ENCODE peak calls at places on chromosome 22, in ten cellular contexts. G is lower lobe of right lung, W is Panc1, M is RWPE2, N is psoas muscle, I is fibroblast of lung, E is hepatocyte, R is heart right ventricle, B is AG04450, Q is WERI-Rb-1. O is an unnamed sample. For H3K27me3, the result is how much of the 10 kb centered on the place peaks cover.

GRCh38 chr22:48492371-48493320 is 1335.0 kb downstream of the BRD1 start:
- DNase-seq in B (peak), W (peak), N (peak), I (peak), M (no peak), G (peak), Q (peak), R (peak), E (peak), O (peak)

GRCh38 chr22:42317691-42318547 is 47.5 kb upstream of the TCF20 start:
- DNase-seq in Q (no peak), I (no peak), G (peak), W (no peak), R (no peak), B (no peak), N (no peak), M (no peak), E (no peak), O (no peak)

GRCh38 chr22:24432059-24432853 is 4.9 kb downstream of the ADORA2A start:
- DNase-seq in B (no peak), E (peak), M (no peak), N (no peak), I (peak), G (no peak), R (peak), W (no peak), Q (no peak), O (no peak)

GRCh38 chr22:47837703-47838102 is 1075.3 kb downstream of the TBC1D22A start:
- DNase-seq in E (peak), G (no peak), R (no peak), I (peak), N (no peak), Q (peak), M (no peak), W (no peak), B (no peak), O (no peak)

GRCh38 chr22:35986085-35986484 is 42.5 kb downstream of the RBFOX2 start:
- DNase-seq in N (no peak), Q (no peak), E (no peak), I (no peak), M (no peak), G (no peak), B (no peak), W (no peak), R (no peak), O (no peak)

GRCh38 chr22:49848690-49849160 is 4.9 kb upstream of the ZBED4 start:
- DNase-seq in R (no peak), W (no peak), I (no peak), E (no peak), N (no peak), M (no peak), G (no peak), B (no peak), Q (no peak), O (no peak)

GRCh38 chr22:36386900-36387663 is 685 bp downstream of the MYH9 start:
- DNase-seq in I (no peak), Q (peak), N (peak), W (no peak), M (no peak), R (peak), E (peak), B (no peak), G (peak), O (peak)

GRCh38 chr22:47395481-47395880 is 633.0 kb downstream of the TBC1D22A start:
- DNase-seq in B (no peak), E (no peak), W (peak), G (no peak), N (no peak), M (no peak), I (peak), R (no peak), Q (no peak), O (no peak)

GRCh38 chr22:50699754-50700386 is 27.2 kb downstream of the SHANK3 start:
- DNase-seq in I (no peak), B (no peak), W (no peak), R (no peak), Q (peak), M (peak), N (no peak), G (peak), E (peak), O (no peak)

GRCh38 chr22:41688365-41689211 is at the start of gene SNU13:
- DNase-seq in B (peak), G (peak), Q (peak), M (peak), W (peak), I (peak), N (peak), E (peak), R (peak), O (peak)

GRCh38 chr22:50200333-50201190 is at the start of gene SELENOO:
- DNase-seq in W (no peak), B (peak), Q (peak), I (peak), M (peak), R (peak), N (peak), G (peak), E (peak), O (peak)

GRCh38 chr22:37316875-37317371 is 34.6 kb downstream of the CYTH4 start:
- DNase-seq in N (peak), I (peak), W (peak), R (peak), G (peak), B (peak), M (no peak), Q (peak), E (peak), O (peak)

GRCh38 chr22:48299124-48299523 is 1528.5 kb downstream of the BRD1 start:
- DNase-seq in G (no peak), R (no peak), W (no peak), Q (no peak), E (no peak), N (no peak), B (no peak), I (no peak), M (no peak), O (no peak)

GRCh38 chr22:49811014-49811791 is 16.5 kb downstream of the BRD1 start:
- DNase-seq in R (no peak), G (peak), E (no peak), W (no peak), M (no peak), Q (no peak), I (no peak), N (no peak), B (no peak), O (no peak)

GRCh38 chr22:49740242-49740641 is 87.4 kb downstream of the BRD1 start:
- DNase-seq in B (no peak), I (no peak), N (no peak), E (no peak), M (no peak), Q (no peak), G (no peak), R (no peak), W (no peak), O (no peak)

GRCh38 chr22:44047891-44048301 is 23.8 kb downstream of the PARVB start:
- DNase-seq in M (no peak), B (no peak), G (no peak), N (no peak), R (no peak), I (no peak), W (no peak), E (no peak), Q (no peak), O (peak)

GRCh38 chr22:50014655-50015401 is 2.3 kb upstream of the IL17REL start:
- DNase-seq in W (no peak), B (no peak), E (peak), M (no peak), G (peak), Q (peak), R (no peak), N (no peak), I (no peak), O (no peak)

GRCh38 chr22:43275545-43275981 is 67.6 kb downstream of the SCUBE1 start:
- DNase-seq in N (no peak), W (no peak), B (no peak), E (peak), R (no peak), G (no peak), I (no peak), Q (no peak), M (no peak), O (no peak)

GRCh38 chr22:37604875-37605274 is 3.8 kb upstream of the GGA1 start:
- DNase-seq in M (no peak), I (no peak), W (no peak), Q (no peak), G (no peak), E (no peak), B (no peak), R (no peak), N (no peak), O (no peak)

GRCh38 chr22:50699001-50699753 is 26.6 kb downstream of the SHANK3 start:
- DNase-seq in I (no peak), R (no peak), Q (no peak), B (no peak), E (no peak), W (no peak), M (peak), N (no peak), G (peak), O (no peak)

GRCh38 chr22:24758164-24758799 is 16.2 kb downstream of the PIWIL3 start:
- DNase-seq in M (no peak), R (peak), E (peak), I (peak), G (no peak), W (no peak), N (peak), Q (peak), B (peak), O (no peak)

GRCh38 chr22:37484115-37485005 is 1.8 kb downstream of the MFNG start:
- DNase-seq in N (peak), B (no peak), W (no peak), R (peak), M (no peak), I (no peak), E (no peak), G (peak), Q (peak), O (peak)

GRCh38 chr22:38982008-38982927 is at the start of gene APOBEC3B:
- DNase-seq in B (peak), R (peak), E (peak), W (peak), N (peak), M (peak), I (peak), Q (no peak), G (peak), O (peak)

GRCh38 chr22:37253164-37253660 is 9.1 kb upstream of the RAC2 start:
- DNase-seq in M (no peak), B (no peak), E (no peak), W (no peak), N (no peak), I (no peak), R (no peak), G (no peak), Q (peak), O (no peak)

GRCh38 chr22:33922268-33922667 is 2.0 kb upstream of the LARGE1 start:
- DNase-seq in B (no peak), I (peak), M (no peak), E (peak), W (no peak), N (peak), Q (peak), G (no peak), R (peak), O (no peak)

GRCh38 chr22:30064172-30064571 is 16.1 kb upstream of the HORMAD2 start:
- DNase-seq in I (no peak), N (no peak), R (no peak), Q (no peak), G (no peak), W (no peak), B (no peak), E (no peak), M (no peak), O (no peak)

GRCh38 chr22:46086577-46087335 is 63.6 kb upstream of the PPARA start:
- DNase-seq in Q (no peak), B (no peak), M (peak), G (peak), E (no peak), W (no peak), I (no peak), N (peak), R (no peak), O (no peak)

GRCh38 chr22:46089426-46090041 is 60.8 kb upstream of the PPARA start:
- DNase-seq in W (no peak), M (peak), R (no peak), B (no peak), N (peak), E (no peak), G (peak), Q (no peak), I (no peak), O (no peak)

GRCh38 chr22:46087336-46087690 is 63.0 kb upstream of the PPARA start:
- DNase-seq in M (no peak), G (no peak), N (no peak), I (no peak), W (no peak), B (no peak), Q (no peak), R (no peak), E (no peak), O (no peak)

GRCh38 chr22:46088541-46089311 is 61.6 kb upstream of the PPARA start:
- DNase-seq in B (no peak), I (peak), G (peak), E (no peak), W (no peak), Q (no peak), M (no peak), N (peak), R (peak), O (no peak)

GRCh38 chr22:46087816-46088277 is 62.5 kb upstream of the PPARA start:
- DNase-seq in R (peak), Q (peak), G (peak), B (peak), W (no peak), M (peak), E (peak), N (peak), I (peak), O (no peak)
- H3K4me3 ChIP-seq in R (peak), Q (no peak), G (peak), B (peak), W (peak), M (peak), E (no peak), N (peak), I (peak), O (no peak)

GRCh38 chr22:19728836-19729235 is 5.5 kb downstream of the GP1BB start:
- DNase-seq in R (no peak), N (no peak), Q (no peak), B (no peak), W (no peak), G (no peak), I (no peak), M (no peak), E (no peak), O (no peak)

GRCh38 chr22:19724927-19725661 is 1.8 kb downstream of the GP1BB start:
- DNase-seq in E (no peak), I (no peak), B (no peak), Q (no peak), W (no peak), M (no peak), G (no peak), N (no peak), R (no peak), O (no peak)

GRCh38 chr22:19729507-19729906 is 6.2 kb downstream of the GP1BB start:
- DNase-seq in R (no peak), W (no peak), B (no peak), E (no peak), Q (no peak), N (no peak), M (no peak), G (no peak), I (no peak), O (no peak)

GRCh38 chr22:19728271-19728670 is 4.9 kb downstream of the GP1BB start:
- DNase-seq in R (no peak), B (no peak), E (no peak), I (no peak), Q (no peak), N (no peak), W (no peak), M (no peak), G (no peak), O (no peak)

GRCh38 chr22:19727310-19728150 is 4.2 kb downstream of the GP1BB start:
- DNase-seq in R (no peak), B (no peak), I (no peak), E (no peak), G (no peak), N (no peak), Q (no peak), M (no peak), W (no peak), O (no peak)
- H3K27me3 ChIP-seq in R (under half), B (under half), I (under half), E (under half), G (under half), N (under half), Q (under half), M (under half), W (under half), O (under half)

GRCh38 chr22:28440517-28441366 is 238.9 kb downstream of the TTC28 start:
- DNase-seq in E (no peak), M (no peak), W (no peak), Q (no peak), B (no peak), I (peak), R (no peak), G (no peak), N (no peak), O (no peak)
- H3K4me3 ChIP-seq in E (no peak), M (no peak), W (no peak), Q (no peak), B (peak), I (peak), R (peak), G (peak), N (peak), O (no peak)

GRCh38 chr22:25875461-25875860 is 133.5 kb downstream of the MYO18B start:
- DNase-seq in M (no peak), N (no peak), R (no peak), Q (no peak), G (no peak), E (no peak), B (no peak), W (no peak), I (no peak), O (no peak)
- H3K27me3 ChIP-seq in M (under half), N (under half), R (under half), Q (under half), G (under half), E (under half), B (under half), W (under half), I (under half), O (under half)

GRCh38 chr22:27116295-27116694 is 458.9 kb downstream of the MIAT start:
- DNase-seq in Q (no peak), M (no peak), N (no peak), R (no peak), E (no peak), G (no peak), W (no peak), B (no peak), I (no peak), O (no peak)
- H3K4me3 ChIP-seq in Q (no peak), M (no peak), N (no peak), R (no peak), E (no peak), G (no peak), W (no peak), B (no peak), I (no peak), O (no peak)

DNA sequence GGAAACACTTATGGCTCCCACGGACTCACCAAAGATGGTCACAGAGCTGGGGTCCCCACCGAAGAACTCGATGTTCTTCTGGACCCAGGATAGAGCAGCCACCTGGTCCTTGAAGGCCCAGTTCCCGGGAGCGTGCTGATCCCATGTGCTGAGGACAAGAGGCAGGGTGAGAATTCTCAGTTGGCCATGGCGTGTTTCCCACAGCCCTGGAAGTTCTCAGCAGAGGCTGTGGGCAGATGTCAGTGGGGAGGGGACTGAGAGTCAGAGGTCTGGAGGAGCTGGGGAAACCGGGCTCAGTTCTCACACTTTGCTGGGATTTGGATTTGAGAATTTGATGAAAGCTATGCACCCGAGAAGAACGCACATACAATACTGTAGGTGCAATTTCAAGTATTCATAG is 193.3 kb downstream of the BCR start:
- DNase-seq in G (no peak), I (no peak), E (no peak), M (no peak), W (no peak), N (no peak), B (no peak), Q (no peak), R (no peak), O (no peak)
- H3K27me3 ChIP-seq in G (under half), I (under half), E (under half), M (under half), W (under half), N (under half), B (under half), Q (under half), R (under half), O (under half)

GRCh38 chr22:40531951-40532900 is 104.3 kb downstream of the MRTFA start:
- DNase-seq in B (no peak), R (no peak), N (no peak), Q (no peak), M (no peak), E (no peak), G (no peak), I (no peak), W (no peak), O (no peak)
- H3K4me3 ChIP-seq in B (peak), R (peak), N (peak), Q (no peak), M (no peak), E (no peak), G (peak), I (no peak), W (peak), O (peak)

DNA sequence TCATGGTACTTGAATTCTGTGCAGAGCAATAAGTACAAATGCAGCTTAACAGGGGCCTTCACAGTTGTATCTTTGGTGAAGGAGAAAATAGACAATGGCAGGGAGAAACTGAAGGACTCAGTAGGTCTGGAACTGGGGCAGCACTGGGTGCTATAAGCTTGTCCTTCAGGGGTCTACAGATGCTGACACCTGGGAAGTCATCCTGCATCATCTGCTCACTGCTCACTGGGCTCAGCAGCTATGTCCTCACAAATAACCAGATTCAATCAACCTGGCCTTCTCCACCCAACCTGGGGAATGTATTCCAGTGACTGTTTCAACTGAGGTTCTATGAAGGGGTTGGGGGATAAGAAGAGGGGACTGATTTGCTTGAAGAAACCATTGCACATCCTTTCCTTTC is 117.0 kb downstream of the ZNF280B start:
- DNase-seq in N (no peak), M (no peak), E (no peak), I (no peak), G (no peak), B (no peak), R (no peak), W (no peak), Q (no peak), O (no peak)
- H3K27me3 ChIP-seq in N (under half), M (under half), E (under half), I (under half), G (under half), B (under half), R (under half), W (under half), Q (under half), O (under half)

GRCh38 chr22:28442951-28443876 is 236.4 kb downstream of the TTC28 start:
- DNase-seq in B (no peak), R (peak), G (peak), I (peak), Q (peak), N (peak), E (peak), W (no peak), M (peak), O (no peak)
- H3K4me3 ChIP-seq in B (peak), R (peak), G (peak), I (peak), Q (no peak), N (peak), E (peak), W (peak), M (peak), O (no peak)

GRCh38 chr22:45877651-45878050 is 99.3 kb downstream of the WNT7B start:
- DNase-seq in W (no peak), G (peak), Q (no peak), B (no peak), E (no peak), I (no peak), N (no peak), M (no peak), R (no peak), O (no peak)
- H3K27me3 ChIP-seq in W (under half), G (half or more), Q (under half), B (half or more), E (under half), I (under half), N (under half), M (under half), R (half or more), O (under half)